ENCODE peak calls at places on chromosomes 2 and 18, in ten cellular contexts. M, A, V, C, F, H, D, G, O and B are unnamed samples.

GRCh38 chr18:26307161-26307773 is 81.0 kb downstream of the TAF4B start:
- DNase-seq in D (peak; percentile 35), M (peak; percentile 15), V (no peak), H (no peak), C (peak; percentile 63), A (peak; percentile 24), F (no peak), G (peak; percentile 8), O (no peak), B (no peak)

GRCh38 chr2:100978582-100979051 is 23.5 kb upstream of the RPL31 start:
- DNase-seq in G (no peak), M (no peak), A (no peak), O (no peak), C (peak; percentile 91), D (no peak), H (no peak), V (no peak), F (no peak), B (no peak)

GRCh38 chr2:8889978-8890377 is 52.6 kb upstream of the KIDINS220 start:
- DNase-seq in A (no peak), V (no peak), C (peak; percentile 19), D (no peak), O (no peak), G (peak; percentile 28), F (no peak), M (no peak), H (no peak), B (no peak)

GRCh38 chr2:237900891-237901831 is 41.7 kb downstream of the RAMP1 start:
- DNase-seq in D (no peak), C (no peak), G (no peak), F (no peak), H (no peak), A (no peak), M (no peak), O (no peak), V (no peak), B (no peak)

GRCh38 chr2:181157326-181157725 is 176.9 kb downstream of the UBE2E3 start:
- DNase-seq in M (no peak), G (no peak), O (no peak), V (no peak), C (peak; percentile 9), F (no peak), D (no peak), H (no peak), A (no peak), B (no peak)

GRCh38 chr2:214808961-214809750 is at the start of gene BARD1:
- DNase-seq in O (peak; percentile 26), M (peak; percentile 16), H (peak; percentile 41), V (peak; percentile 51), A (no peak), G (peak; percentile 47), F (peak; percentile 34), D (peak; percentile 40), C (peak; percentile 43), B (no peak)

GRCh38 chr2:78721302-78722033 is 304.0 kb upstream of the REG3G start:
- DNase-seq in G (no peak), V (no peak), C (no peak), A (no peak), D (no peak), F (no peak), O (no peak), H (no peak), M (no peak), B (no peak)

GRCh38 chr2:176491172-176491904 is 222.1 kb downstream of the MTX2 start:
- DNase-seq in M (no peak), O (peak; percentile 67), H (peak; percentile 26), F (peak; percentile 68), V (peak; percentile 53), A (peak; percentile 67), C (peak; percentile 96), D (no peak), G (no peak), B (peak; percentile 95)

GRCh38 chr2:150426315-150426714 is 61.2 kb downstream of the RND3 start:
- DNase-seq in D (no peak), O (no peak), M (no peak), V (no peak), A (no peak), C (peak; percentile 15), G (no peak), F (no peak), H (no peak), B (no peak)

DNA sequence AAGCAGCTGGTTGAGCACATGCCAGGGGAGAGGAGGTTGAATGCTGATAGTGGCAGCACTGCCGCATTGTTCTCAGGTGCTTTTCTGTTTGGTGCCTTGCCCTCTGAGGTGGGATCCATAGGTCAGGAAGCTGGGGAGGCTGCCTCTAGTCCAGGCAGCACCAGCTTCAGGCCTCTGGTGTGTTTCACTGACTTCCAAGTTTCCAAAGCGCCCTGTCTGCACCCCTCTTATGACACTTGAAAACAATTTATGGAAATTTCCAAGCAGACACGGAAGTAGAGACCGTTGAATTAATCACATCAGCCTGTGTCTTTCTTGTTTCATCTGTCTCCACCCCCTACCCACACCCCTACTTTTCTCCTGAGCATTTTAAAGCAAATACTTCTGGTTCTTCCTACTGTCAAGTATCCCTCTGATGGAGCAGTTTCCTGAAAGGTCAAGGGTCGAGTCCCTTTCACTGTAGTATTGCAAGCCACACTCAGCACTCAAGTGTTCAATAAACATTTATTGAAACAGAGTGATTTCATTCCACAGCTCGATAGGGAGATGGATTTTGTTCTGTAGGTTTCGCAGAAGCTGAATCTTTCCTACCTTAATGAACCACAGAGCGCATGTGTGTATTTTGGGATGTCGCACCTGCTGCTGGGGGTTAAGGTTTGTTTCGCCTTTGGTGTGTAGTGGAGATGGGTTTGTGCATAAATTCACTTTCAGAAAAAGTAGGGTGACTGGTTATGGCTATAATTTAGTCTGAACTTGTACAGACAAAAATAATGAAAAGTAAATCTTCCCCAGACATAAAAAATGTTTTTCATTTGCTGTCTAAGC is 21.4 kb downstream of the DGKD start:
- DNase-seq in V (no peak), H (no peak), O (no peak), F (no peak), C (no peak), G (no peak), A (no peak), M (no peak), D (no peak), B (no peak)
- H3K36me3 ChIP-seq in V (no peaks in the 10 kb centered on the region), H (peaks cover 10% of the 10 kb centered on the region), O (no peaks in the 10 kb centered on the region), F (peaks cover 8% of the 10 kb centered on the region), C (peaks cover 1% of the 10 kb centered on the region), G (no peaks in the 10 kb centered on the region), A (no peaks in the 10 kb centered on the region), M (peaks cover 5% of the 10 kb centered on the region), D (no peaks in the 10 kb centered on the region), B (no peaks in the 10 kb centered on the region)

GRCh38 chr2:226979004-226979403 is 143.2 kb downstream of the RHBDD1 start:
- DNase-seq in C (no peak), D (no peak), O (no peak), A (no peak), V (no peak), G (no peak), H (no peak), F (no peak), M (no peak), B (no peak)
- TF ChIP-seq POLR2A in C (no peak), D (no peak), O (no peak), A (no peak), V (no peak), G (no peak), H (no peak), F (no peak), M (no peak), B (no peak)

GRCh38 chr2:7030810-7031209 is 113.6 kb downstream of the RNF144A start:
- DNase-seq in D (no peak), M (no peak), O (no peak), C (no peak), A (no peak), G (no peak), V (no peak), H (no peak), F (no peak), B (no peak)

GRCh38 chr2:7031424-7032245 is 114.4 kb downstream of the RNF144A start:
- DNase-seq in O (peak; percentile 58), M (peak; percentile 52), H (peak; percentile 95), F (no peak), D (peak; percentile 98), V (no peak), G (peak; percentile 97), A (no peak), C (no peak), B (no peak)

GRCh38 chr2:7034313-7034712 is 117.1 kb downstream of the RNF144A start:
- DNase-seq in M (no peak), A (no peak), F (no peak), H (no peak), D (peak; percentile 13), G (peak; percentile 64), O (no peak), C (no peak), V (no peak), B (no peak)

GRCh38 chr2:7033136-7033960 is 116.1 kb downstream of the RNF144A start:
- DNase-seq in M (no peak), G (no peak), C (no peak), H (no peak), F (no peak), A (no peak), O (no peak), D (no peak), V (no peak), B (no peak)

DNA sequence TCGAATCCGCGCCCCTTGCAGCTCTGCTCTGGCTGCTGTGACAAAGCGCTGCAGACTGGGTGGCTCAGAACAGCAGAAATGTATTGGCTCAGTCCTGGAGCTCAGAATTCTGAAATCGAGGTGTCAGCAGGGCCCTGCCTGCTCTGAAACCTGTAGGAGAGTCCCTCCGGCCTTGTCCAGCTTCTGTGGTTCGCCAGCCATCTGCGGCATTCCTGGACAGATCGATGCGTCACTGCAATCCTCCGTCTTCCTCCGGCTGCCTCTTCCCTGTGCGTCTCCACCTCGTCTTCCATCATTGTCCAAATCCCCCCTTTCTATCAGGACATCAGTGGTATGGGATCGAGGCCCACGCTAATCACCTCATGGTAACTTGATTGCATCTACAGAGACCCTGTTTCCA is 115.2 kb downstream of the RNF144A start:
- DNase-seq in A (no peak), G (no peak), M (no peak), H (no peak), V (no peak), C (no peak), F (no peak), O (no peak), D (no peak), B (no peak)
- H3K36me3 ChIP-seq in A (no peaks in the 10 kb centered on the region), G (no peaks in the 10 kb centered on the region), M (no peaks in the 10 kb centered on the region), H (peaks cover 35% of the 10 kb centered on the region), V (no peaks in the 10 kb centered on the region), C (no peaks in the 10 kb centered on the region), F (no peaks in the 10 kb centered on the region), O (no peaks in the 10 kb centered on the region), D (peaks cover 22% of the 10 kb centered on the region), B (no peaks in the 10 kb centered on the region)

GRCh38 chr2:32064021-32064678 is 794 bp downstream of the SPAST start:
- DNase-seq in G (no peak), A (no peak), D (no peak), V (no peak), O (peak; percentile 4), M (no peak), F (no peak), C (no peak), H (no peak), B (no peak)
- TF ChIP-seq POLR2A in G (peak; percentile 20), A (peak; percentile 78), D (no peak), V (no peak), O (no peak), M (peak; percentile 12), F (no peak), C (no peak), H (no peak), B (no peak)